ENCODE peak calls at places on chromosomes 7 and 10, in six cellular contexts. W is neural progenitor cell; Q is right lobe of liver; H is Peyer's patch; B is naive thymus-derived CD4-positive, alpha-beta T cell; V is left ventricle myocardium inferior. F is an unnamed sample. For H3K36me3, the result is how much of the 10 kb centered on the place peaks cover.

GRCh38 chr7:137846588-137847417 is at the start of gene DGKI:
- DNase-seq in Q (no peak), V (no peak), W (peak), B (peak), H (no peak), F (no peak)

GRCh38 chr7:1741751-1742554 is 71.9 kb downstream of the ELFN1 start:
- DNase-seq in V (peak), B (no peak), H (no peak), W (no peak), Q (no peak), F (no peak)

GRCh38 chr7:100827330-100828226 is at the start of gene EPHB4:
- DNase-seq in W (peak), Q (peak), B (no peak), V (peak), H (peak), F (no peak)

GRCh38 chr7:26500749-26501352 is 209.2 kb downstream of the SNX10 start:
- DNase-seq in Q (no peak), V (no peak), B (no peak), H (no peak), W (peak), F (no peak)

GRCh38 chr7:100894860-100895700 is 608 bp downstream of the ACHE start:
- DNase-seq in W (peak), Q (peak), H (peak), V (peak), B (no peak), F (no peak)

GRCh38 chr7:130397472-130397871 is 17.2 kb downstream of the CPA1 start:
- DNase-seq in Q (no peak), W (no peak), V (no peak), B (no peak), H (no peak), F (no peak)

GRCh38 chr7:131370523-131370968 is 42.9 kb downstream of the MKLN1 start:
- DNase-seq in V (no peak), W (peak), Q (no peak), B (no peak), H (peak), F (peak)

GRCh38 chr10:77836299-77836820 is 90.2 kb downstream of the DLG5 start:
- DNase-seq in B (peak), W (no peak), Q (peak), H (peak), V (peak), F (no peak)

GRCh38 chr7:151077705-151078232 is 2.8 kb downstream of the FASTK start:
- DNase-seq in Q (no peak), B (no peak), H (no peak), W (no peak), V (no peak), F (no peak)

GRCh38 chr7:85115006-85115405 is 71.8 kb downstream of the SEMA3D start:
- DNase-seq in W (no peak), Q (no peak), B (no peak), V (no peak), H (no peak), F (no peak)

GRCh38 chr7:76509931-76510877 is at the start of gene UPK3B:
- DNase-seq in W (peak), V (no peak), B (no peak), H (no peak), Q (no peak), F (peak)

GRCh38 chr10:100775346-100775745 is 30.0 kb downstream of the PAX2 start:
- DNase-seq in B (no peak), V (no peak), W (no peak), H (no peak), Q (no peak), F (no peak)

GRCh38 chr10:43211431-43212042 is 55.3 kb downstream of the RASGEF1A start:
- DNase-seq in W (no peak), Q (peak), H (no peak), V (no peak), B (no peak), F (no peak)

GRCh38 chr7:83359108-83359507 is 196.4 kb upstream of the PCLO start:
- DNase-seq in H (no peak), W (no peak), B (no peak), V (no peak), Q (no peak), F (no peak)

GRCh38 chr7:6221340-6222319 is 50.8 kb downstream of the CYTH3 start:
- DNase-seq in V (no peak), W (no peak), Q (no peak), H (no peak), B (no peak), F (no peak)

GRCh38 chr7:128084896-128085608 is 53.8 kb upstream of the LRRC4 start:
- DNase-seq in B (no peak), V (peak), H (no peak), W (no peak), Q (no peak), F (no peak)

GRCh38 chr10:72243822-72244437 is 27.9 kb upstream of the ASCC1 start:
- DNase-seq in V (peak), Q (no peak), H (peak), B (no peak), W (no peak), F (no peak)

GRCh38 chr7:25091757-25092156 is 33.3 kb downstream of the CYCS start:
- DNase-seq in H (no peak), V (no peak), Q (no peak), W (no peak), B (no peak), F (no peak)

GRCh38 chr7:51827641-51828040 is 511.0 kb upstream of the COBL start:
- DNase-seq in H (no peak), W (no peak), Q (no peak), B (no peak), V (no peak), F (no peak)

GRCh38 chr10:90125966-90126600 is 424.7 kb downstream of the KIF20B start:
- DNase-seq in H (no peak), Q (no peak), V (no peak), W (no peak), B (no peak), F (no peak)

GRCh38 chr10:124530215-124530665 is 68.6 kb downstream of the LHPP start:
- DNase-seq in B (peak), H (peak), V (peak), W (peak), Q (peak), F (peak)

GRCh38 chr10:96038476-96039387 is 4.7 kb upstream of the CCNJ start:
- DNase-seq in W (peak), B (no peak), H (no peak), V (no peak), Q (no peak), F (no peak)
- H3K36me3 ChIP-seq in W (under half), B (under half), H (under half), V (under half), Q (under half), F (under half)

DNA sequence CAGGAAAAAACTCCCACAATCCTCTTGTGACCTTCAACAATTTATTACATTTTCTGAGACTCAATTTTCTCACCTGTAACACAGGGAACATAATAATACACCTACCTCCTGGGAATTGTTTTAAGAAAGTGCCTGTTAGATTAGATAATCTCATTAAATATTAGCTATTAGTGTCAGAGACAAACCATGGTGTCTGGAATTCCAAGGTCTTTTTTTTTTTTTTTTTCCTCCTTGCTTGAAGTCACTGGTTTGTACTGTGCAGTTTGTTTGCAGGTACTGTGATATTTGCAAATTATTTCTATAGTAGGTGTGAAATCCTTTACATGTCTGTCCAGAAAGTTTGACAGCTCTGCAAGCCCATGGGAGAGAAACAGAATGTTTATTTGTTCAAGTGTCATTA is 806.2 kb downstream of the DNAJB9 start:
- DNase-seq in Q (no peak), V (no peak), B (no peak), W (no peak), H (no peak), F (no peak)
- H3K36me3 ChIP-seq in Q (under half), V (under half), B (under half), W (under half), H (under half), F (under half)

GRCh38 chr7:98949336-98950044 is 71.2 kb downstream of the TRRAP start:
- DNase-seq in Q (no peak), B (no peak), V (peak), H (no peak), W (no peak), F (no peak)
- H3K36me3 ChIP-seq in Q (half or more), B (under half), V (half or more), H (half or more), W (under half), F (under half)

DNA sequence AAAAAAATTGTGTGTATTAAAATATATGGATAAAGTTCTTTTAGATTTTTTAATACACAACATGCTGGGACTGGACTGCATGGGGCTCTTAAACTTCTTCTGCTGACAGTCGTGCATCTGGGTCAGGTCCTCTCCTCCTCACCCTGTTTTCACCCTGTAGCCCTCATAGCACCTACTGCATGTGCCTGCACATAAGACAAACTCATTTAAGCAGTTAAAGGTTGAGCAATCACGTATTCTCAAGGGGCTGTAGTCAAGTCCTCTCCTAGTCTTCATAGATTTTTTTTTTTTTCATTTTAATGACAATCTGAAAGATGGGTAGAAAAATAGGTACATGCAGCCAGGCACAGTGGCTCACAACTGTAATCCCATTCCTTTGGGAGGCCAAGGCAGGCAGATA is 23.6 kb upstream of the PDCD4 start:
- DNase-seq in V (no peak), W (no peak), H (no peak), B (no peak), Q (no peak), F (no peak)
- H3K36me3 ChIP-seq in V (under half), W (under half), H (under half), B (under half), Q (under half), F (under half)

GRCh38 chr10:99571816-99572215 is 39.1 kb downstream of the NKX2-3 start:
- DNase-seq in B (no peak), H (no peak), V (no peak), W (no peak), Q (no peak), F (no peak)
- H3K36me3 ChIP-seq in B (under half), H (under half), V (under half), W (under half), Q (under half), F (under half)

GRCh38 chr7:135380351-135380750 is 129.6 kb downstream of the CNOT4 start:
- DNase-seq in Q (no peak), V (no peak), H (no peak), B (no peak), W (peak), F (no peak)
- H3K36me3 ChIP-seq in Q (under half), V (under half), H (under half), B (under half), W (under half), F (under half)

GRCh38 chr10:79356104-79356503 is 8.8 kb downstream of the PPIF start:
- DNase-seq in B (no peak), H (no peak), W (no peak), V (no peak), Q (no peak), F (no peak)
- H3K36me3 ChIP-seq in B (under half), H (under half), W (under half), V (half or more), Q (under half), F (under half)

GRCh38 chr10:113867904-113868303 is 13.4 kb downstream of the NHLRC2 start:
- DNase-seq in V (no peak), H (no peak), W (no peak), B (no peak), Q (no peak), F (no peak)
- H3K36me3 ChIP-seq in V (under half), H (under half), W (under half), B (under half), Q (under half), F (under half)

DNA sequence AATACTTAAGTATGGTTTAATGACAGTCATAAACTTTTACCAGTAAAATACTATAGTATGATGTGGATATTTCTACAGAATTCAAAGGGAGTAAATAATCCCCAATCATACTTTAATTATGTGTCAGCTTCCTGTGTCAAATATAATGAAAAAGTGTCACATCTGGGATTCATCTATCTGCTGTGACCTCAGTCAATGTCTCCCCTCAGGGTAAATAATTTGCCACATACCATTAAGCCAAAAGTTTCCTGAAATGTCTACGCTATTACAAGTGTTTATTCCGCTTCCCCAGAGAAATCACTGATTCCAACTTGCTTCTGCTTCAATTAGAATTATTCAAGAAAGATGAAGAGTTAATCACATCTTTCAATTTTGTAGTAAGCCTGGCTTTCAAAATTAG is 110.4 kb downstream of the ITGA8 start:
- DNase-seq in H (no peak), Q (no peak), V (no peak), W (no peak), B (no peak), F (no peak)
- H3K36me3 ChIP-seq in H (under half), Q (under half), V (under half), W (under half), B (under half), F (under half)